ENCODE peak calls at places on chromosomes 11 and 22, in six cellular contexts. E is right lobe of liver, L is IMR-90, Z is K562, R is testis, P is tibial nerve. Y is an unnamed sample.

GRCh38 chr11:124887667-124888013 is 10.0 kb downstream of the ROBO4 start:
- DNase-seq in P (no peak), E (no peak), Z (no peak), R (no peak), L (no peak), Y (no peak)

GRCh38 chr11:72617080-72617744 is 57.0 kb downstream of the PDE2A start:
- DNase-seq in P (no peak), R (peak; percentile 63), Z (no peak), E (no peak), L (peak; percentile 3), Y (peak; percentile 59)

GRCh38 chr11:110032957-110033570 is 60.1 kb upstream of the ZC3H12C start:
- DNase-seq in E (no peak), P (no peak), L (no peak), Z (no peak), R (no peak), Y (no peak)

GRCh38 chr11:130001491-130002351 is 914 bp downstream of the PRDM10 start:
- DNase-seq in Z (peak; percentile 44), P (no peak), R (peak; percentile 56), E (peak; percentile 73), L (peak; percentile 25), Y (no peak)

GRCh38 chr22:36143066-36143815 is 17.3 kb downstream of the APOL3 start:
- DNase-seq in L (no peak), E (peak; percentile 82), P (no peak), R (no peak), Z (no peak), Y (no peak)

GRCh38 chr22:19882446-19883381 is 28.0 kb upstream of the GNB1L start:
- DNase-seq in E (peak; percentile 47), P (peak; percentile 3), R (no peak), L (no peak), Z (no peak), Y (peak; percentile 9)

GRCh38 chr22:26106412-26106811 is 62.9 kb upstream of the SEZ6L start:
- DNase-seq in R (no peak), Z (no peak), P (no peak), L (no peak), E (no peak), Y (no peak)

GRCh38 chr11:126679033-126679432 is 321.5 kb downstream of the KIRREL3 start:
- DNase-seq in Z (no peak), L (no peak), P (no peak), E (no peak), R (no peak), Y (no peak)

GRCh38 chr11:7571640-7572000 is 57.8 kb downstream of the PPFIBP2 start:
- DNase-seq in R (peak; percentile 85), L (peak; percentile 69), P (peak; percentile 64), Z (peak; percentile 51), E (peak; percentile 66), Y (peak; percentile 69)

GRCh38 chr22:32204856-32205722 is at the start of gene RFPL2:
- DNase-seq in P (no peak), Z (no peak), E (peak; percentile 64), R (peak; percentile 51), L (peak; percentile 1), Y (no peak)

GRCh38 chr22:23146842-23147205 is 1.5 kb downstream of the RAB36 start:
- DNase-seq in P (no peak), R (no peak), E (no peak), Z (no peak), L (no peak), Y (no peak)

GRCh38 chr11:1732421-1733008 is 17.9 kb downstream of the IFITM10 start:
- DNase-seq in L (no peak), Z (no peak), E (no peak), R (no peak), P (no peak), Y (no peak)

GRCh38 chr11:13487661-13488030 is 8.2 kb downstream of the PTH start:
- DNase-seq in R (no peak), L (peak; percentile 3), Z (peak; percentile 44), E (no peak), P (no peak), Y (no peak)

GRCh38 chr11:106986261-106986660 is 32.0 kb downstream of the GUCY1A2 start:
- DNase-seq in Z (no peak), L (peak; percentile 2), R (no peak), P (no peak), E (no peak), Y (peak; percentile 44)

GRCh38 chr11:12142179-12142578 is 31.8 kb downstream of the MICAL2 start:
- DNase-seq in P (no peak), E (no peak), L (no peak), R (no peak), Z (no peak), Y (no peak)

GRCh38 chr11:90737328-90738050 is 514.6 kb upstream of the CHORDC1 start:
- DNase-seq in P (no peak), L (no peak), Z (no peak), E (no peak), R (no peak), Y (no peak)

GRCh38 chr22:47167056-47167455 is 404.6 kb downstream of the TBC1D22A start:
- DNase-seq in R (no peak), Z (no peak), E (no peak), L (no peak), P (peak; percentile 2), Y (no peak)

GRCh38 chr11:66480116-66480938 is at the start of gene DPP3:
- DNase-seq in E (peak; percentile 98), R (peak; percentile 98), Z (peak; percentile 100), P (peak; percentile 95), L (peak; percentile 95), Y (peak; percentile 98)
- H3K4me3 ChIP-seq in E (peak within 1 kb of the TSS; percentile 70), R (peak within 1 kb of the TSS; percentile 75), Z (peak within 1 kb of the TSS; percentile 65), P (peak within 1 kb of the TSS; percentile 57), L (peak within 1 kb of the TSS; percentile 82), Y (peak within 1 kb of the TSS; percentile 65)

DNA sequence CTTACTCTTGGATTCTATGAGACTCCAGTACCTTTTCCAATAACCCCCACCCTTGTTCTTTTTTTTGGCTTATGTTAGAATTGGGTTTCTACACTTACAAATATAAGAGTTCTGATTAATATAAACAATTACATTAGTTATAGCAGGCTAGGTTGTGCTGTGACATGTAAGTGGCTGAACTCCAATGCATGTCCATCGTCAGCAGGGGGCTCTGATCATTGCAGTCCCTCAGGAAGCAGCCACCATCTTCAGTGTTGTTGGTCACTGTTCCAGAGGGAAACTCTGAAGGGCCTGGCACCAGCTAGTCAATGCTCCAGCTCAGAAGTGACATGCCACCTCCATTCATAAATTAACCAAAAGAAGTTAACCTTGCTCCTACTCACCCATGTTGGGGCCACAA is 5.6 kb downstream of the LIPT2 start:
- DNase-seq in P (no peak), R (no peak), E (no peak), Z (peak; percentile 45), L (no peak), Y (no peak)
- TF ChIP-seq CTCF in P (no peak), R (no peak), E (no peak), Z (peak; percentile 62), L (peak; percentile 14), Y (no peak)

DNA sequence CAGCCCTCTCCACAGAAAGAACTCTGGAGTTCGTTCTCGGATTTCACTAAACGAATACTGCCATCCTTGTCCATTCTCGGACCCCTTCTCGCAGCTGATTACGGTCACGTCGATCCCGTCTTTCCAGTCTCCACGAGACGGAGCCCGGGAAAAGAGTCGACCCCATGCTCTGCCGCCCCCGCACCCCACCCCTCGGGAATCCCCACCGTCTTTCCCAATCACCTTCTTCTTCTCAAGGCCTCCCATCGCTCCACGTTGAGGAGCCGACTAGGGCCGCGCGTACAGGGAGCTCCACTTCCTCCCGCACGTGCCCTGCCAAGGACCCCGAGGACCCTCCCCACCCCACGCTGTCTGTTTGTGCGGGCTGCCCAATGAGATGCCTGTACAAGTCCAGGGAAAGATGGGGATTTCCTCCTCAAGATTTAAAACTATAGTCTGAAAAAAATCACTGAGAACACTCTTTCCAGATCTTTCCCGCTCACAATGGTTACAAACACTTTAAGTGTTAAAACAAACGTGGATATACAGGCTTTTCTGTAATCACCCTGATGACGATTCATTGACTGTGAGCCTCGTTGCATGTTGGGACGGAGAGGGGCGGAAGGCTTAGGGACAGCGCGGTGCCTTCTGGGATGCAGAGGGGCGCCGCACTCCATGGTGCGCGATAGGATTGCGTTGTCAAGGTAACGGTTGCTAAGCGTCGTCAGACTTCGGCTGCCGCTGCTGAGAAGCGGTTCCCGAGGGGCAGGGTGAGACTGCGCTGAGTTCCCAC is at the start of gene PES1:
- DNase-seq in R (peak; percentile 98), L (peak; percentile 99), P (peak; percentile 83), Z (peak; percentile 94), E (peak; percentile 95), Y (peak; percentile 96)
- TF ChIP-seq POLR2A in R (no peak), L (peak; percentile 74), P (no peak), Z (peak; percentile 66), E (peak; percentile 22), Y (no peak)

GRCh38 chr22:30318773-30319419 is 7.8 kb downstream of the TBC1D10A start:
- DNase-seq in E (no peak), Z (no peak), P (no peak), L (no peak), R (no peak), Y (no peak)
- H3K4me3 ChIP-seq in E (no peak overlapping the region), Z (no peak overlapping the region), P (no peak overlapping the region), L (no peak overlapping the region), R (no peak overlapping the region), Y (no peak overlapping the region)

GRCh38 chr22:27682438-27682837 is 119.1 kb downstream of the MN1 start:
- DNase-seq in P (no peak), E (no peak), R (no peak), L (no peak), Z (peak; percentile 60), Y (no peak)
- TF ChIP-seq CTCF in P (no peak), E (no peak), R (no peak), L (peak; percentile 22), Z (peak; percentile 60), Y (no peak)

DNA sequence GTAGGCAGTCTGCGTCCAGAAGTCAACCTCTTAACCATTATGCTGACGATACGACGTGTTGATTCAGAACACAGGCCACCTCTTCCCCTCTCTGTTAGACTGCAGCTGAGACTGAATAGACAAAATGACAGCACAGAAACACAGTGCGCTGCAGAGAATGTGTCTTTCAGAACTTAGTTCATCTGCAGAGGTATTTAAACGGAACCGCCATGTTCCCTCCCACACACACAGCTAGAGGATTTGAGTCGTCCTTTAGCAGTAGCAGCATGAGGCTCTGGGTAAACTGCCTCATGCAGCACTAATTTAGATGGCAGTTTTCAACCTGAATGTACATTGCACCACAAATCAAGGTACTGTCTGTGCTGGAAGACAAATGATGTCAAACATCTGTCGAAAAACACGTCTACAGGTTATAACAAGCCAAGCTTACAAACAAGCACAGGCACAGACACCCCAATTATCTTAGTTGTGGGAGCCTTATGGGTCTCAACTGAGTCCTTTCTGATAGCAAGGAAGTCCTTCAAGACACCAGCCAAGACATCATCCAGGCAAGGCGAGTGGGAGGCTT is 76.6 kb upstream of the LRRC4C start:
- DNase-seq in R (no peak), E (no peak), Z (no peak), L (no peak), P (no peak), Y (no peak)
- TF ChIP-seq POLR2A in R (no peak), E (no peak), Z (no peak), L (no peak), P (no peak), Y (no peak)